ENCODE peak calls at places on chromosomes 6 and 20, in seven cellular contexts. One of them, this sample, is unnamed.

GRCh38 chr6:18147160-18147559 is 7.7 kb downstream of the TPMT start:
- DNase-seq in A549: no peak
- DNase-seq in H54: peak
- DNase-seq in naive thymus-derived CD8-positive, alpha-beta T cell: no peak
- DNase-seq in T1000: no peak
- DNase-seq in T-helper 2 cell: no peak
- DNase-seq in mammary epithelial cell: peak
- DNase-seq in this sample: no peak

GRCh38 chr6:128499079-128499705 is 21.2 kb downstream of the PTPRK start:
- DNase-seq in A549: no peak
- DNase-seq in H54: no peak
- DNase-seq in naive thymus-derived CD8-positive, alpha-beta T cell: no peak
- DNase-seq in T1000: no peak
- DNase-seq in T-helper 2 cell: no peak
- DNase-seq in mammary epithelial cell: no peak
- DNase-seq in this sample: no peak

GRCh38 chr6:31655349-31656237 is at the start of gene APOM:
- DNase-seq in A549: no peak
- DNase-seq in H54: no peak
- DNase-seq in naive thymus-derived CD8-positive, alpha-beta T cell: no peak
- DNase-seq in T1000: no peak
- DNase-seq in T-helper 2 cell: no peak
- DNase-seq in mammary epithelial cell: no peak
- DNase-seq in this sample: no peak

GRCh38 chr20:57480444-57481152 is 44.3 kb downstream of the CTCFL start:
- DNase-seq in A549: no peak
- DNase-seq in H54: no peak
- DNase-seq in naive thymus-derived CD8-positive, alpha-beta T cell: peak
- DNase-seq in T1000: no peak
- DNase-seq in T-helper 2 cell: no peak
- DNase-seq in mammary epithelial cell: no peak
- DNase-seq in this sample: no peak

GRCh38 chr20:43322851-43323250 is 133.1 kb upstream of the PTPRT start:
- DNase-seq in A549: no peak
- DNase-seq in H54: no peak
- DNase-seq in naive thymus-derived CD8-positive, alpha-beta T cell: no peak
- DNase-seq in T1000: no peak
- DNase-seq in T-helper 2 cell: no peak
- DNase-seq in mammary epithelial cell: no peak
- DNase-seq in this sample: no peak

GRCh38 chr6:125658125-125658524 is 91.3 kb upstream of the HEY2 start:
- DNase-seq in A549: no peak
- DNase-seq in H54: no peak
- DNase-seq in naive thymus-derived CD8-positive, alpha-beta T cell: no peak
- DNase-seq in T1000: no peak
- DNase-seq in T-helper 2 cell: no peak
- DNase-seq in mammary epithelial cell: no peak
- DNase-seq in this sample: no peak

GRCh38 chr6:126040826-126041225 is 54.5 kb downstream of the TRMT11 start:
- DNase-seq in A549: peak
- DNase-seq in H54: peak
- DNase-seq in naive thymus-derived CD8-positive, alpha-beta T cell: no peak
- DNase-seq in T1000: no peak
- DNase-seq in T-helper 2 cell: no peak
- DNase-seq in mammary epithelial cell: peak
- DNase-seq in this sample: no peak

GRCh38 chr6:96626749-96627353 is 63.9 kb downstream of the FHL5 start:
- DNase-seq in A549: peak
- DNase-seq in H54: no peak
- DNase-seq in naive thymus-derived CD8-positive, alpha-beta T cell: no peak
- DNase-seq in T1000: no peak
- DNase-seq in T-helper 2 cell: no peak
- DNase-seq in mammary epithelial cell: peak
- DNase-seq in this sample: peak

This sample was measured in T47D.